ENCODE peak calls at places on chromosomes 1 and 21, in eight cellular contexts. One of them, this sample, is unnamed.

GRCh38 chr1:13430495-13430894 is 20.2 kb downstream of the PRAMEF20 start:
- DNase-seq in amniotic stem cell: no peak
- DNase-seq in PC-3: no peak
- DNase-seq in BJ: no peak
- DNase-seq in CD4-positive, alpha-beta memory T cell: no peak
- DNase-seq in pancreas: no peak
- DNase-seq in stimulated activated CD8-positive, alpha-beta memory T cell treated with anti-CD3 and anti-CD28 coated beads, Interleukin-4, amount 100 ng/mL, for 48 hours: no peak
- DNase-seq in anterior cingulate cortex: no peak
- DNase-seq in this sample: no peak

GRCh38 chr1:1121611-1122077 is 5.8 kb upstream of the C1orf159 start:
- DNase-seq in amniotic stem cell: no peak
- DNase-seq in CD4-positive, alpha-beta memory T cell: no peak
- DNase-seq in pancreas: no peak
- DNase-seq in anterior cingulate cortex: no peak
- DNase-seq in PC-3: no peak
- DNase-seq in stimulated activated CD8-positive, alpha-beta memory T cell treated with anti-CD3 and anti-CD28 coated beads, Interleukin-4, amount 100 ng/mL, for 48 hours: no peak
- DNase-seq in BJ: no peak
- DNase-seq in this sample: no peak

GRCh38 chr1:33296082-33296458 is 24.8 kb downstream of the A3GALT2 start:
- DNase-seq in BJ: no peak
- DNase-seq in stimulated activated CD8-positive, alpha-beta memory T cell treated with anti-CD3 and anti-CD28 coated beads, Interleukin-4, amount 100 ng/mL, for 48 hours: no peak
- DNase-seq in pancreas: no peak
- DNase-seq in CD4-positive, alpha-beta memory T cell: no peak
- DNase-seq in anterior cingulate cortex: no peak
- DNase-seq in PC-3: no peak
- DNase-seq in amniotic stem cell: no peak
- DNase-seq in this sample: no peak

GRCh38 chr21:43782741-43783700 is 6.4 kb upstream of the RRP1 start:
- DNase-seq in stimulated activated CD8-positive, alpha-beta memory T cell treated with anti-CD3 and anti-CD28 coated beads, Interleukin-4, amount 100 ng/mL, for 48 hours: peak
- DNase-seq in BJ: no peak
- DNase-seq in anterior cingulate cortex: no peak
- DNase-seq in PC-3: peak
- DNase-seq in pancreas: no peak
- DNase-seq in amniotic stem cell: no peak
- DNase-seq in CD4-positive, alpha-beta memory T cell: no peak
- DNase-seq in this sample: no peak

GRCh38 chr1:207828046-207828445 is 76.2 kb downstream of the CD46 start:
- DNase-seq in pancreas: no peak
- DNase-seq in anterior cingulate cortex: no peak
- DNase-seq in amniotic stem cell: no peak
- DNase-seq in stimulated activated CD8-positive, alpha-beta memory T cell treated with anti-CD3 and anti-CD28 coated beads, Interleukin-4, amount 100 ng/mL, for 48 hours: no peak
- DNase-seq in PC-3: no peak
- DNase-seq in BJ: no peak
- DNase-seq in CD4-positive, alpha-beta memory T cell: no peak
- DNase-seq in this sample: no peak

GRCh38 chr1:229001467-229001866 is 266.2 kb downstream of the RHOU start:
- DNase-seq in BJ: no peak
- DNase-seq in stimulated activated CD8-positive, alpha-beta memory T cell treated with anti-CD3 and anti-CD28 coated beads, Interleukin-4, amount 100 ng/mL, for 48 hours: no peak
- DNase-seq in CD4-positive, alpha-beta memory T cell: peak
- DNase-seq in amniotic stem cell: no peak
- DNase-seq in anterior cingulate cortex: no peak
- DNase-seq in PC-3: no peak
- DNase-seq in pancreas: no peak
- DNase-seq in this sample: no peak

GRCh38 chr1:161206411-161207140 is 4.4 kb downstream of the NDUFS2 start:
- DNase-seq in BJ: no peak
- DNase-seq in PC-3: no peak
- DNase-seq in stimulated activated CD8-positive, alpha-beta memory T cell treated with anti-CD3 and anti-CD28 coated beads, Interleukin-4, amount 100 ng/mL, for 48 hours: no peak
- DNase-seq in anterior cingulate cortex: no peak
- DNase-seq in CD4-positive, alpha-beta memory T cell: no peak
- DNase-seq in pancreas: no peak
- DNase-seq in amniotic stem cell: no peak
- DNase-seq in this sample: no peak

GRCh38 chr1:246153796-246154212 is 353.3 kb downstream of the SMYD3 start:
- DNase-seq in PC-3: peak
- DNase-seq in CD4-positive, alpha-beta memory T cell: no peak
- DNase-seq in stimulated activated CD8-positive, alpha-beta memory T cell treated with anti-CD3 and anti-CD28 coated beads, Interleukin-4, amount 100 ng/mL, for 48 hours: no peak
- DNase-seq in BJ: no peak
- DNase-seq in anterior cingulate cortex: no peak
- DNase-seq in pancreas: no peak
- DNase-seq in amniotic stem cell: no peak
- DNase-seq in this sample: no peak